ENCODE peak calls at places on chromosome 14, in four cellular contexts. R is stomach, V is HCT116, H is ovary. G is an unnamed sample.

GRCh38 chr14:105064721-105065143 is 498 bp downstream of the GPR132 start:
- DNase-seq in R (no peak), V (no peak), H (no peak), G (no peak)

GRCh38 chr14:75322746-75323145 is 44.1 kb downstream of the FOS start:
- DNase-seq in R (no peak), V (no peak), H (no peak), G (no peak)

GRCh38 chr14:70086685-70087379 is 101.9 kb downstream of the SLC8A3 start:
- DNase-seq in R (peak; percentile 34), V (peak; percentile 23), H (no peak), G (peak; percentile 76)

GRCh38 chr14:64717870-64718269 is 13.6 kb downstream of the PLEKHG3 start:
- DNase-seq in R (no peak), V (no peak), H (peak; percentile 62), G (no peak)

GRCh38 chr14:67503331-67503730 is 14.8 kb upstream of the TMEM229B start:
- DNase-seq in R (no peak), V (no peak), H (no peak), G (no peak)

GRCh38 chr14:105249175-105250007 is 1.1 kb downstream of the BTBD6 start:
- DNase-seq in R (peak; percentile 35), V (no peak), H (no peak), G (peak; percentile 60)

GRCh38 chr14:52840916-52841315 is 49.5 kb upstream of the GNPNAT1 start:
- DNase-seq in R (no peak), V (no peak), H (no peak), G (no peak)

GRCh38 chr14:89445252-89445973 is 28.4 kb upstream of the FOXN3 start:
- DNase-seq in R (no peak), V (no peak), H (no peak), G (no peak)

GRCh38 chr14:74838141-74838540 is 37.8 kb downstream of the PROX2 start:
- DNase-seq in R (no peak), V (no peak), H (no peak), G (no peak)

GRCh38 chr14:60965402-60965801 is 15.5 kb downstream of the TRMT5 start:
- DNase-seq in R (no peak), V (no peak), H (no peak), G (no peak)

GRCh38 chr14:77985235-77985634 is 184.9 kb upstream of the NRXN3 start:
- DNase-seq in R (no peak), V (no peak), H (no peak), G (no peak)

GRCh38 chr14:100674428-100674827 is 52.3 kb upstream of the DLK1 start:
- DNase-seq in R (no peak), V (no peak), H (no peak), G (no peak)

GRCh38 chr14:73238262-73238852 is 1.1 kb downstream of the PAPLN start:
- DNase-seq in R (no peak), V (peak; percentile 6), H (no peak), G (no peak)

GRCh38 chr14:69726761-69727511 is 40.0 kb upstream of the SRSF5 start:
- DNase-seq in R (peak; percentile 84), V (no peak), H (peak; percentile 87), G (peak; percentile 90)

GRCh38 chr14:25056688-25057078 is 6.7 kb upstream of the STXBP6 start:
- DNase-seq in R (no peak), V (no peak), H (no peak), G (no peak)

GRCh38 chr14:97408937-97409860 is 612.0 kb downstream of the VRK1 start:
- DNase-seq in R (no peak), V (no peak), H (no peak), G (no peak)

GRCh38 chr14:28264306-28264705 is 502.3 kb upstream of the FOXG1 start:
- DNase-seq in R (no peak), V (no peak), H (no peak), G (no peak)

GRCh38 chr14:51929156-51929555 is 60.2 kb upstream of the RTRAF start:
- DNase-seq in R (no peak), V (no peak), H (no peak), G (no peak)

GRCh38 chr14:103217538-103217937 is 94.3 kb downstream of the TNFAIP2 start:
- DNase-seq in R (no peak), V (no peak), H (no peak), G (no peak)

GRCh38 chr14:30180219-30180618 is 252.6 kb upstream of the PRKD1 start:
- DNase-seq in R (no peak), V (no peak), H (no peak), G (no peak)

GRCh38 chr14:101097109-101097793 is 193.7 kb upstream of the RTL1 start:
- DNase-seq in R (no peak), V (no peak), H (no peak), G (peak; percentile 73)

GRCh38 chr14:31926123-31926522 is 151.0 kb upstream of the ARHGAP5 start:
- DNase-seq in R (no peak), V (peak; percentile 54), H (no peak), G (peak; percentile 61)

GRCh38 chr14:69629225-69630127 is 18.1 kb downstream of the SUSD6 start:
- DNase-seq in R (no peak), V (no peak), H (no peak), G (peak; percentile 59)

GRCh38 chr14:55031190-55031589 is 4.2 kb downstream of the SOCS4 start:
- DNase-seq in R (no peak), V (no peak), H (no peak), G (no peak)

GRCh38 chr14:38505221-38506095 is 249.6 kb upstream of the CLEC14A start:
- DNase-seq in R (no peak), V (no peak), H (no peak), G (no peak)

GRCh38 chr14:40386433-40386832 is 954.2 kb upstream of the FBXO33 start:
- DNase-seq in R (no peak), V (no peak), H (no peak), G (no peak)

GRCh38 chr14:95686935-95687334 is 709 bp downstream of the TCL1B start:
- DNase-seq in R (no peak), V (no peak), H (no peak), G (no peak)

GRCh38 chr14:104723651-104724406 is at the start of gene ADSS1:
- DNase-seq in R (peak; percentile 68), V (no peak), H (peak; percentile 61), G (peak; percentile 81)

GRCh38 chr14:78310263-78310662 is 140.1 kb downstream of the NRXN3 start:
- DNase-seq in R (no peak), V (no peak), H (no peak), G (no peak)

GRCh38 chr14:37329189-37330001 is 131.7 kb downstream of the MIPOL1 start:
- DNase-seq in R (no peak), V (no peak), H (no peak), G (no peak)
- TF ChIP-seq POLR2A in R (no peak), V (no peak), H (no peak), G (no peak)

GRCh38 chr14:23469906-23470403 is 452 bp downstream of the NGDN start:
- DNase-seq in R (no peak), V (no peak), H (no peak), G (no peak)

GRCh38 chr14:23465261-23465660 is 4.2 kb upstream of the NGDN start:
- DNase-seq in R (no peak), V (no peak), H (no peak), G (no peak)

GRCh38 chr14:23470947-23471346 is 1.4 kb downstream of the NGDN start:
- DNase-seq in R (no peak), V (no peak), H (no peak), G (no peak)

GRCh38 chr14:23468704-23469126 is 788 bp upstream of the NGDN start:
- DNase-seq in R (no peak), V (no peak), H (no peak), G (no peak)

DNA sequence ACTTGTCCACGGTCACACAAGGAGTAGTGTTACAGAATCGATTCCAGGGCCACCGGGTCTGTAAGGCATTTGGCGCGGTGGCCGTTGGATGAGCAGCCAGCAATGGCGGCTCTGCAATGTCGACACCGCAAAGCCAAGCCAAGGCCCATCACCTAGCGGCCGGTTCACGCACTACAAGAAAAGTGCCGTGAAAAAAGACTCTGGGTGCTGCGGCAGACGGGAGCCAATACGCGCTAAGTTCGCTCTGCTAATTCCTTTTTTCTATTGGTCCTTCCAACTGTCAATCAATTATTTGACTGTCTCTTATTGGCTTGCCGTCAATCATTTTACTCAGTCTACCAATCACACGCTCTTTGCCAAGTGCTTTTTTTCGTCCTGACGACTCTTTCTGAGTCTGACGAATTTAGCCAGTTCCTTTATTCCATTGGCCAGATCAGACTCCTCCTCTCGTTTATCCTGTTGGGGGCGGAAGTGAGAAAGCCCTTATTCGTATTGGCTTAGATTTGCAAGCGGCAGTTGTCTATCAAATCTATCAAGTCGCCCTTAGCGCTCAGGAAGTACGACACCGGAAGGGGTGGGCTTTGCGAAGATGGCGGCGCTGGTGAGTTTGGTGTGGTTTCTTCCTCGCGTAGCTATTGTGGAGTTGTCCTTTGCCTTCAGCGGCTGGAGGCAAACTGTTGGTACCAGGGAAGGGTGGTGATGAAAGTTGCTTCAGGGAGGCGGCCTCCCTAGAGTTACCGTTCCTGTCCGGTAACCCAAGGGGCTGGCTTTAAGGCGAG is at the start of gene NGDN:
- DNase-seq in R (peak; percentile 94), V (peak; percentile 100), H (peak; percentile 94), G (peak; percentile 99)
- TF ChIP-seq POLR2A in R (no peak), V (peak; percentile 35), H (peak; percentile 53), G (peak; percentile 90)

DNA sequence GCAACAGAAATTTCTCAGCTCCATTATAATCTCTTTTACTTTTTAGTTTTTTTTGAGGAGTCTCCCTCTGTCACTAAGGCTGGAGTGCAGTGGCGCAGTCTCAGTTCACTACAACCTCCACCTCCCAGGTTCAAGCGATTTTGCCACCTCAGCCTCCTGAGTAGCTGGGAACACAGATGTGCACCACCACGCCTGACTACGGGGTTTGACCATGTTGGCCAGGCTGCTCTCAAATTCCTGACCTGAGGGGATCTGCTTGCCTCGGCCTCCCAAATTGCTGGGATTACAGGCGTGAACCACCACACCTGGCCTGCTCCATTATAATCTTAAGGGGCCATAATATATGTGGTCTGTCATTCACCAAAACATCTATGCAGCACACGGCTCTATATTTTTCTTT is 23.4 kb downstream of the HNRNPC start:
- DNase-seq in R (no peak), V (no peak), H (no peak), G (no peak)
- TF ChIP-seq POLR2A in R (no peak), V (no peak), H (no peak), G (no peak)

DNA sequence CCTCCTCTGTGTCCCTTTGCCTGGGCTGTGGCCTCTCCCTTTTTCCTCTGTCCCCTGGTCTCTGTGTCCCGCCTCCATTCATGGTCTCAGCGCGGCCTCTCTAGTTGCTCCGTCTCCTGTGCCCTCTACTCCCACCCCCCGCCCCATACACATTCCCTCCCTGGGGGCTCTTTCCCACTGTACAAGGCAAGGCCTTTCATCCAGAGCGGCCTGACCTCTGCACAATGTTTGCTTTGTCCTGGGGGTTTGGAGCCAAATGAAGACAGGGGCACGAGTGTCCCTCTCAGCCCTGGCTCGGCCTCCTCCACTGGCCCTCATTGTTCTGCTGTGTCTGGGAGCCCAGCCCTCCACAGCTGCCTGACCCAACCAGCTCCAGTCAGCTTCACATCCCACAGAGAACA is 678.6 kb downstream of the BCL11B start:
- DNase-seq in R (no peak), V (no peak), H (no peak), G (no peak)
- TF ChIP-seq POLR2A in R (no peak), V (no peak), H (no peak), G (no peak)